ENCODE peak calls at places on chromosomes 16 and 17, in four cellular contexts. K, T, Y and U are unnamed samples.

GRCh38 chr17:79631640-79632431 is 21.0 kb upstream of the RBFOX3 start:
- DNase-seq in K (no peak), T (no peak), Y (no peak), U (peak)

GRCh38 chr17:65183736-65184135 is 46.6 kb downstream of the RGS9 start:
- DNase-seq in K (no peak), T (no peak), Y (peak), U (no peak)

GRCh38 chr17:75105269-75106080 is 4.3 kb upstream of the ARMC7 start:
- DNase-seq in K (no peak), T (peak), Y (peak), U (no peak)

GRCh38 chr17:45132302-45132568 is at the start of gene PLCD3:
- DNase-seq in K (no peak), T (no peak), Y (no peak), U (no peak)

GRCh38 chr16:52991572-52991971 is 61.1 kb downstream of the CHD9NB start:
- DNase-seq in K (no peak), T (no peak), Y (no peak), U (no peak)

GRCh38 chr17:79838541-79839274 is 532 bp downstream of the CBX4 start:
- DNase-seq in K (no peak), T (peak), Y (peak), U (no peak)

GRCh38 chr17:2899911-2900310 is 103.7 kb downstream of the RAP1GAP2 start:
- DNase-seq in K (no peak), T (no peak), Y (peak), U (no peak)

GRCh38 chr16:8346291-8346690 is 244.0 kb downstream of the TMEM114 start:
- DNase-seq in K (no peak), T (no peak), Y (no peak), U (no peak)

GRCh38 chr16:84117482-84117843 is 721 bp upstream of the MBTPS1 start:
- DNase-seq in K (no peak), T (peak), Y (peak), U (no peak)

GRCh38 chr16:4372578-4373355 is 1.1 kb downstream of the VASN start:
- DNase-seq in K (no peak), T (no peak), Y (peak), U (no peak)

GRCh38 chr17:52420555-52421078 is 262.1 kb upstream of the CA10 start:
- DNase-seq in K (no peak), T (no peak), Y (no peak), U (no peak)

GRCh38 chr17:10115536-10115932 is 82.9 kb downstream of the GAS7 start:
- DNase-seq in K (no peak), T (no peak), Y (no peak), U (no peak)

DNA sequence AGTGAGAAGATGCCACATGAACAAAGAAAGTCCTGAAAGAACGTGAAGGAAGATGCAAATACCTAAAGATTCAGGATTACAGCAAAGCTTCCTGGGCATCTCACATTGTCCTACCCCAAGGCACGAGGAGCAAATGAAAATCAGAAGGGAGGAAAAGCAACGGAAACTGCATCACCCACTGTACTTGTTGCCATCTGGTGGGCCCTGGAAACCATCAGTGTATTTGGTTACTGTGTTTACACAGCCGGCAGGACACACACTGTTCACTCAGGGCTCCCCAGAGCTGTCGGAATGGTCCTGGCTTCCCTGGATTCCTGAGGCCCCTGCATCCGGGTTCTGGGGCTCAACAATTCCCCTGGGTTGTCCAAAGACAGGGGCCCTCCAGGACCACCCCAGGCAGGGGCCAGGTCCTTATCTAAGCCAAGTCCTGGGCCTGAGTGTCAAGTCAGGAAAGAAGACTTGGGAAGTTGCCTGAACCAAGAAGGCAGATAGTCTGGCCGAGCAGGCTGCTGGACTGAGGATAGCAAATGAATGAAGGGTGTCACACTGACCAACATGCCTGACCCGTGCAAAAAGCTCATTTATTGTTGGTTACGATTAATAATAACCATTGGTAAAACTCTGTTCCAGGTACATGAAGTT is 52.8 kb downstream of the SOX9 start:
- DNase-seq in K (no peak), T (no peak), Y (peak), U (no peak)
- TF ChIP-seq POLR2A in K (no peak), T (no peak), Y (no peak), U (no peak)

GRCh38 chr17:73467651-73468050 is 155.8 kb upstream of the CDC42EP4 start:
- DNase-seq in K (no peak), T (no peak), Y (no peak), U (no peak)

GRCh38 chr17:73468221-73468620 is 156.4 kb upstream of the CDC42EP4 start:
- DNase-seq in K (no peak), T (no peak), Y (no peak), U (no peak)

GRCh38 chr17:73465130-73465529 is 153.3 kb upstream of the CDC42EP4 start:
- DNase-seq in K (no peak), T (no peak), Y (no peak), U (no peak)

GRCh38 chr17:73465851-73466250 is 154.1 kb upstream of the CDC42EP4 start:
- DNase-seq in K (no peak), T (no peak), Y (no peak), U (no peak)

GRCh38 chr17:73466704-73467433 is 155.1 kb upstream of the CDC42EP4 start:
- DNase-seq in K (no peak), T (no peak), Y (no peak), U (no peak)
- TF ChIP-seq CTCF in K (no peak), T (no peak), Y (no peak), U (no peak)

DNA sequence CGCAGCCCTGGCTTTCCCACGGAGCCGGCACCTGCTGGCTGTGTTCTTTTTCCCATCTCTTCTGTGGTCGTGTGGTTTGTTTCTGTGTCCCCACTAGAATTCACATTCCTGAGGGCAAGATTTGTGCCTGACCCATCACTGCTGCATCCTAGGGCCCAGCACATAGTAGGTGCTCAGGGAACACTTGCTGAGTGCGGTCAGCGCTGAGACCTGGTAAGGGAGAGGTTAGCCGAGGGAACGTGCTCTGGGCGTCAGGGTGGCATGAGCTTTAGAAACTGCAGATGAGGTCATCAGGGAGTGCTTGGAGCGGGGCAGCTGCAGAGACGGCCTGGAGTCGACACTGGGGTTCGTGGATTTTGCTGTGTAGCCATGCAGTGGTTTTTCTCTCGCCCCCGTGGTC is 5.9 kb downstream of the DEF8 start:
- DNase-seq in K (no peak), T (no peak), Y (no peak), U (no peak)
- TF ChIP-seq POLR2A in K (no peak), T (no peak), Y (no peak), U (no peak)

DNA sequence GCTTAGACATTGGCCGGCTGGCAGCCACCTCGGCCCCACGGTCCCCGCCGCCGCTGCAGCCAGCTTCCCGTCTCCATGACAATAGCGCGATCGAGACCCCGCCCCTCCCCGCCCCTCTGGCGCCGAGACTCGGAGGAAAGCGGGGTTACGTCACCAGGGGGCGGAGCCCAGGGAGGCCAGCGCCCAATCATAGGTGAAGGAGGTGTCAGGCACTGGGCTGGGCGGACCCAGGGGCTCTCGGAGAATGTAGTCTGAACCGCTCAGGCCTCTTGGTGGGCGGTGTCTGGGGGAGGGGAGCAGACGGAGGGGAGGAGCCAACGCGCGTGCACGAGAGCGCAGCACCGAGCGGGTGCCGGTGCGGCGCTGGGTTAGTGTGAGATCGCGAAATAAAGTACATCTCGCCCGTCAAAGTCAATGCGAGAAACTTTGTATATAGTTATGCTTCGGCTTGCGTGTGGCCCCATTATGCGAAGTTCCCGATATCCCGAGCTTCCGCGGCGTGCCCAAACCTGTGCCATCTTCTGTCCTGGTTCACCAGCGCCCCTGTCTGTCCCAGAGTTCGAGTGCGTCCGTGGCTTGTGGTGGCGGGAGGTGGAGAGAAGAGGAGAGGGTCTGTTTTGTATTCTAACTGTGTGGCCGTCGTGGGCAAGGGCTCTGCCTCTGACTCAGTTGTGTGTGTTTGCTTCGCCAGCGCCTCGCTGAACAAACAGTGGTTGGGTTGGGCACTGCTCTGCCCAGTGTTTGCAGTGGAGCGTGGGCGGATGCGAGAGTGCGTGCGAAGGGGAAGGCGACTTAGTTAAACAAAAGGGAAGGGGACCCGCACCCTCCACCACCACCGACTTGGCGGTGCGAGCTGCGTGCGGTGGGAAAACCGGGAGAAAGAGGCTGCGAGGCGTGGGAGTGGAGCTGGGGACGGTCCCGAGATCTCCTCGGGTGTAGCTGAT is 1.3 kb upstream of the IRX5 start:
- DNase-seq in K (peak), T (peak), Y (peak), U (peak)
- TF ChIP-seq CTCF in K (no peak), T (no peak), Y (no peak), U (no peak)

DNA sequence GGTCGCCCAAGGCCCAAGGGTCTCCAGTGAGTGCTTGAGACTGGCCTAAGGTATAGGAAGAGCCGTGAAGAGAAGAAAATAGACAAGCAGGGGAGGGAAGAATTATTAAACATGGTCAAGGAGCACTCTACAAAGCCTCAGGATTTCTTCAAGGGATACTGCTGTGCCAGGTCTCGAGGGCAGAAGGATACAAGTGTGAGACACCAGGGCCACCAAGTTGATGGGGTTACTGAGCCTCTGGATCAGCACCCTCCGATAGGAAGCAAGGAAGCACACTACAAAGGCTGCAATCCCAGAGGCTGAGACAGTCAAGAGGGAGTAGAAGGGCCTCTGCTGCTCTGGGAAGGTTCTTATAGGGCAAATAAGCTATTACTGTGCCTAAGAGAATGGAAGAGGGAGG is 6.5 kb downstream of the SUPT4H1 start:
- DNase-seq in K (no peak), T (no peak), Y (no peak), U (no peak)
- TF ChIP-seq POLR2A in K (no peak), T (no peak), Y (no peak), U (no peak)

GRCh38 chr16:89300976-89301360 is 83.5 kb downstream of the ZNF778 start:
- DNase-seq in K (no peak), T (no peak), Y (no peak), U (no peak)

GRCh38 chr16:89304941-89305705 is 87.6 kb downstream of the ZNF778 start:
- DNase-seq in K (no peak), T (no peak), Y (no peak), U (no peak)

GRCh38 chr16:89300311-89300975 is 82.9 kb downstream of the ZNF778 start:
- DNase-seq in K (no peak), T (no peak), Y (peak), U (no peak)

GRCh38 chr16:89304181-89304851 is 86.8 kb downstream of the ZNF778 start:
- DNase-seq in K (no peak), T (no peak), Y (no peak), U (no peak)

DNA sequence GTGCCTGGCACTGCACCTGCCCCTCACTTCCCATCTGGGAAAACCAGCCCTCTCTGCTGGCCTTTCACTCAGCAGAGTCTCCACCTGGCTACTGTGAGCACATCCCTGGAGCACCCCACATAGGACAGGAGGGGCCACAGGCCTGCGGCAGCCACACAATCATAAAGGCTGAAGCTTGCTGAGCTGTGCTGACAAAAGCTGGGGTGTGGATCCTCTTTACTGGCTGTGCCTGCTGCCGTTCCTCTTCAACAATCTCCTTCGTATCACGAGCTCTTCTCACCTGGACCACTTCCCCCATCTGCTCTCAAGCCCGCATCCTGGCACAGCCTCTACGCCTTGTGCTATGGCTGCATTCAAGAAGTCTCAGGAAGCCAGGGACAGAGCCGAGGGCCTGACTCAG is 86.1 kb downstream of the ZNF778 start:
- DNase-seq in K (no peak), T (no peak), Y (no peak), U (no peak)
- TF ChIP-seq CTCF in K (no peak), T (no peak), Y (no peak), U (no peak)

GRCh38 chr17:16589097-16589969 is 20.3 kb upstream of the ZNF287 start:
- DNase-seq in K (peak), T (peak), Y (peak), U (peak)
- TF ChIP-seq POLR2A in K (no peak), T (peak), Y (no peak), U (no peak)